ENCODE peak calls at places on chromosome 6, in nine cellular contexts. G, I, B, L, S, D, U, K and J are unnamed samples.

GRCh38 chr6:169638915-169639314 is 62.9 kb downstream of the WDR27 start:
- DNase-seq in K (no peak), D (no peak), U (no peak), B (no peak), S (peak), G (no peak), I (no peak), L (no peak), J (no peak)

GRCh38 chr6:136086686-136087085 is 163.4 kb downstream of the MTFR2 start:
- DNase-seq in U (no peak), B (no peak), G (no peak), L (no peak), D (no peak), S (no peak), I (peak), K (no peak), J (no peak)

GRCh38 chr6:95978230-95978629 is 37.5 kb upstream of the FUT9 start:
- DNase-seq in S (no peak), U (no peak), I (no peak), D (no peak), K (no peak), L (no peak), B (no peak), G (no peak), J (no peak)

GRCh38 chr6:44630125-44631028 is 242.9 kb downstream of the CDC5L start:
- DNase-seq in I (no peak), D (no peak), U (no peak), S (peak), K (peak), G (peak), B (peak), L (no peak), J (no peak)

GRCh38 chr6:141561154-141561553 is 571.6 kb upstream of the GJE1 start:
- DNase-seq in U (peak), K (no peak), S (no peak), L (no peak), I (no peak), D (peak), B (no peak), G (no peak), J (no peak)

GRCh38 chr6:81002126-81002525 is 750.4 kb downstream of the TENT5A start:
- DNase-seq in S (no peak), D (no peak), K (no peak), B (no peak), L (no peak), I (no peak), G (no peak), U (no peak), J (no peak)

GRCh38 chr6:85192186-85192585 is 257.7 kb upstream of the NT5E start:
- DNase-seq in B (no peak), G (peak), U (no peak), D (no peak), L (no peak), I (no peak), K (no peak), S (no peak), J (no peak)

GRCh38 chr6:87154641-87155271 is 609 bp upstream of the ZNF292 start:
- DNase-seq in U (peak), S (no peak), B (peak), K (peak), L (peak), D (peak), G (peak), I (no peak), J (no peak)

GRCh38 chr6:129923520-129923919 is 62.4 kb upstream of the TMEM244 start:
- DNase-seq in K (no peak), G (peak), L (no peak), S (no peak), I (no peak), U (no peak), D (no peak), B (no peak), J (no peak)

GRCh38 chr6:12331951-12332749 is 42.0 kb downstream of the EDN1 start:
- DNase-seq in K (no peak), D (no peak), G (peak), U (no peak), S (no peak), I (no peak), B (no peak), L (no peak), J (no peak)

GRCh38 chr6:22784611-22785010 is 215.2 kb downstream of the HDGFL1 start:
- DNase-seq in I (no peak), L (no peak), U (no peak), K (no peak), S (no peak), B (no peak), G (peak), D (no peak), J (no peak)

GRCh38 chr6:116575227-116575626 is 3.9 kb downstream of the RWDD1 start:
- DNase-seq in G (no peak), I (no peak), L (no peak), D (no peak), B (no peak), S (no peak), K (no peak), U (no peak), J (no peak)

GRCh38 chr6:144266091-144266649 is 19.0 kb upstream of the UTRN start:
- DNase-seq in D (no peak), K (peak), G (peak), U (no peak), I (peak), B (no peak), L (no peak), S (peak), J (no peak)

GRCh38 chr6:63573899-63574553 is 1.7 kb downstream of the LOC128125822 start:
- DNase-seq in I (no peak), S (no peak), B (peak), L (peak), D (no peak), K (no peak), U (peak), G (peak), J (no peak)

GRCh38 chr6:16621002-16621401 is 140.3 kb downstream of the ATXN1 start:
- DNase-seq in B (no peak), I (no peak), D (no peak), L (no peak), U (no peak), S (no peak), G (no peak), K (no peak), J (no peak)

GRCh38 chr6:9233686-9234085 is 798.3 kb upstream of the SLC35B3 start:
- DNase-seq in L (no peak), U (no peak), S (no peak), B (no peak), D (no peak), G (no peak), I (no peak), K (no peak), J (no peak)

GRCh38 chr6:105753184-105754097 is 332.7 kb upstream of the PRDM1 start:
- DNase-seq in K (no peak), I (no peak), U (peak), S (no peak), L (no peak), G (peak), D (no peak), B (peak), J (no peak)

GRCh38 chr6:53492860-53493634 is 51.9 kb downstream of the GCLC start:
- DNase-seq in K (peak), I (no peak), B (peak), G (peak), D (peak), L (no peak), S (no peak), U (peak), J (no peak)

GRCh38 chr6:111002350-111002749 is 20.5 kb downstream of the RPF2 start:
- DNase-seq in U (no peak), D (no peak), B (no peak), G (no peak), I (no peak), S (no peak), K (no peak), L (no peak), J (no peak)